ENCODE peak calls at places on chromosomes 16 and 17, in seven cellular contexts. Y is mammary epithelial cell; W is hepatocyte; M is psoas muscle; D is pancreas; Z is ovary; E is CD4-positive, CD25-positive, alpha-beta regulatory T cell. B is an unnamed sample.

GRCh38 chr17:78377858-78378224 is 608 bp upstream of the PGS1 start:
- DNase-seq in Y (no peak), W (peak), M (no peak), D (no peak), Z (no peak), E (no peak), B (peak)

GRCh38 chr17:43676471-43676870 is 14.7 kb upstream of the MEOX1 start:
- DNase-seq in Y (peak), W (no peak), M (no peak), D (no peak), Z (no peak), E (no peak), B (no peak)

GRCh38 chr17:33140413-33141099 is 148.9 kb downstream of the SPACA3 start:
- DNase-seq in Y (no peak), W (no peak), M (no peak), D (no peak), Z (no peak), E (no peak), B (peak)

GRCh38 chr16:21083729-21084268 is 66.8 kb downstream of the DNAH3 start:
- DNase-seq in Y (peak), W (peak), M (peak), D (peak), Z (peak), E (peak), B (peak)

GRCh38 chr16:88628512-88628974 is 9.8 kb upstream of the IL17C start:
- DNase-seq in Y (no peak), W (no peak), M (peak), D (no peak), Z (no peak), E (no peak), B (peak)

GRCh38 chr17:19904924-19905323 is 37.2 kb upstream of the ULK2 start:
- DNase-seq in Y (no peak), W (no peak), M (no peak), D (no peak), Z (no peak), E (no peak), B (no peak)

GRCh38 chr17:77821114-77821513 is 137.4 kb upstream of the TNRC6C start:
- DNase-seq in Y (no peak), W (no peak), M (peak), D (no peak), Z (no peak), E (no peak), B (no peak)

GRCh38 chr16:4660454-4661007 is 32.8 kb upstream of the NUDT16L1 start:
- DNase-seq in Y (peak), W (peak), M (no peak), D (no peak), Z (peak), E (no peak), B (no peak)

GRCh38 chr16:75267631-75268264 is 16.3 kb upstream of the BCAR1 start:
- DNase-seq in Y (peak), W (peak), M (peak), D (peak), Z (no peak), E (no peak), B (no peak)

GRCh38 chr17:12549499-12549901 is 116.2 kb upstream of the MYOCD start:
- DNase-seq in Y (no peak), W (no peak), M (no peak), D (no peak), Z (no peak), E (no peak), B (no peak)

GRCh38 chr16:6611535-6611934 is 721.1 kb upstream of the RBFOX1 start:
- DNase-seq in Y (no peak), W (no peak), M (no peak), D (no peak), Z (no peak), E (no peak), B (peak)

GRCh38 chr17:46732754-46733398 is 85.6 kb downstream of the WNT3 start:
- DNase-seq in Y (no peak), W (no peak), M (no peak), D (no peak), Z (no peak), E (no peak), B (peak)

GRCh38 chr16:1659071-1659470 is 19.0 kb upstream of the JPT2 start:
- DNase-seq in Y (no peak), W (no peak), M (no peak), D (no peak), Z (no peak), E (no peak), B (no peak)

GRCh38 chr16:477287-477686 is 50.2 kb upstream of the CAPN15 start:
- DNase-seq in Y (no peak), W (no peak), M (no peak), D (no peak), Z (no peak), E (no peak), B (no peak)

GRCh38 chr17:40312893-40313659 is 4.1 kb downstream of the RARA start:
- DNase-seq in Y (no peak), W (no peak), M (no peak), D (no peak), Z (peak), E (no peak), B (no peak)

GRCh38 chr17:42520540-42520951 is 15.5 kb upstream of the NAGLU start:
- DNase-seq in Y (no peak), W (no peak), M (no peak), D (no peak), Z (peak), E (no peak), B (peak)

GRCh38 chr16:85856585-85856984 is 42.4 kb upstream of the IRF8 start:
- DNase-seq in Y (no peak), W (no peak), M (no peak), D (no peak), Z (no peak), E (no peak), B (no peak)

GRCh38 chr16:84577034-84577803 is 40.7 kb downstream of the COTL1 start:
- DNase-seq in Y (no peak), W (no peak), M (peak), D (peak), Z (no peak), E (no peak), B (no peak)

GRCh38 chr17:71464241-71464640 is 656.6 kb upstream of the SOX9 start:
- DNase-seq in Y (peak), W (no peak), M (no peak), D (no peak), Z (no peak), E (no peak), B (no peak)

GRCh38 chr16:29231231-29231630 is 175.3 kb downstream of the NPIPB11 start:
- DNase-seq in Y (no peak), W (no peak), M (no peak), D (no peak), Z (peak), E (no peak), B (peak)

GRCh38 chr17:79789943-79790804 is 6.7 kb downstream of the CBX8 start:
- DNase-seq in Y (no peak), W (peak), M (peak), D (no peak), Z (peak), E (no peak), B (peak)

GRCh38 chr16:53945996-53946395 is 242.0 kb downstream of the FTO start:
- DNase-seq in Y (peak), W (peak), M (no peak), D (peak), Z (no peak), E (no peak), B (peak)

GRCh38 chr17:65750166-65750565 is 188.7 kb upstream of the AXIN2 start:
- DNase-seq in Y (peak), W (no peak), M (no peak), D (no peak), Z (no peak), E (no peak), B (no peak)
- H3K27ac ChIP-seq in Y (no peak), W (no peak), M (no peak), D (no peak), Z (peak), E (no peak), B (no peak)

GRCh38 chr17:44848257-44848795 is 643 bp downstream of the HIGD1B start:
- DNase-seq in Y (no peak), W (no peak), M (no peak), D (no peak), Z (no peak), E (no peak), B (no peak)
- H3K27ac ChIP-seq in Y (no peak), W (no peak), M (no peak), D (no peak), Z (no peak), E (no peak), B (no peak)

DNA sequence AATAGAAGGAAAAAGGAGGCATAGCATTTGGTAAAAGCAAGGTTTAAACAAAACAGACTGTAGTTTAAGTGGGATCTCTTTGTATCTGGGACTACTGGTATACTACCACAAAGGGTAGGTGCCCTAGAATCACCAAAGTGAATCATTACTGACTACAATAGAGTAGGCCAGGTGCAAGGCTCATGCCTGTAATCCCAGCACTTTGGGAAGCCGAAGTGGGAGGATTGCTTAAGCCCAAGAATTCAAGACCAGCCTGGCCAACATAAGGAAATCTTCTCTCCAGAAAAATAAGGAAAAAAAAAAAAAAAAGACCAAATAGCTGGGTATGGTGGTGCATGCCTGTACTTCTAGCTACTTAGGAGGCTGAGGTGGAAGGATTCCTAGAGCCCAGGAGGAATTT is 60.8 kb upstream of the CORO6 start:
- DNase-seq in Y (no peak), W (no peak), M (no peak), D (no peak), Z (no peak), E (no peak), B (peak)
- H3K27ac ChIP-seq in Y (no peak), W (no peak), M (peak), D (no peak), Z (no peak), E (no peak), B (peak)

DNA sequence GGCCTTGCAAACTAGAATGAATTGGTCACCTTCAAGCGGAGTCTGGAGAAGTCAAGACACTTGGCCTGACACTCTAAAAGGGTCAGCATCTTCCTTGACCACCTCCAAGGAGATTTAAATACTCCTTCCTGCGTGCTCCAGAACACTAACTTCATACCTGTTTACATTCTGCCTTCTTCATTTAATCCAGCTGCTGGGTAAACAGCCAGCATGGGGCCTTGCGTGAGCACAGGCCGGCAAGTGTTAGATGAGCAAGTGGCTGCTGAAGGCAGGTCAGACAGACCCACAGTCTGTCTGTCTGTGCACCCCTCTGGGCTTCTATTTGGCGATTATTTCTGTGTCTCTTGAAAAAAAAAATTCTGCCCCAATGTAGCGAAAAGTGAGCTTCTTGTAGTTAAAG is 153.8 kb downstream of the MSI2 start:
- DNase-seq in Y (no peak), W (no peak), M (no peak), D (no peak), Z (no peak), E (no peak), B (peak)
- H3K27ac ChIP-seq in Y (no peak), W (no peak), M (no peak), D (no peak), Z (no peak), E (no peak), B (no peak)

DNA sequence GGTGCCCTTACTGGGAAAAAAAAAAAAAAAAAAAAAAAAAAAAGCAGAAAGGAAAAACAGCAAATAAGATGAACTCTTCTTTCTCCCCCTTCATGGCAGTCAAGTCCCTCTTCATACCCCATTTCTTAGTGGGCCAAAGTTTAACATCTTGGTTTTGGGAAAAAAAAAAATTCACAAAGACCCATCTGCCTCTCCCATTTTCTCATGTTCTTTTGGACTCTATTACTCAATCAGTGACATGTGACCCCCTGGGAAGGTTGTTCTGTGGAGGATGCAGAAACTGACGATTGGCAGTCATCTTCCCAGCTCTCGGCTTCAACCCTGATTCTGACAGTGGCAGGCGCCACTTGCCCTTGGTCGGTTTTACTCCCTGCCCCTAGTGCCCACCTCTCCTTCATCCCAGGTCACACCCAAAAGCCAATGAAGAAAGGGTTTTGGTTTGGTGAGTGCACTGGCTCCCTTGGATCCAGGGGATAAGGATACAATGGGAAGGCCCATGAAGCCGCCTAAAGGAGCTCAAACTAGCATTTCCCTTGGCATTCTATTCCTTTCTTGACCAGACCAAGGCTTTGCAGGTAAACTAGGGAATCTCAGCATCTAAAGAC is 60.7 kb upstream of the TBX2 start:
- DNase-seq in Y (no peak), W (no peak), M (no peak), D (no peak), Z (no peak), E (no peak), B (no peak)
- H3K27ac ChIP-seq in Y (no peak), W (peak), M (no peak), D (no peak), Z (no peak), E (no peak), B (no peak)

GRCh38 chr17:1725642-1726511 is 1.4 kb downstream of the WDR81 start:
- DNase-seq in Y (no peak), W (no peak), M (peak), D (no peak), Z (peak), E (no peak), B (no peak)
- H3K27ac ChIP-seq in Y (no peak), W (no peak), M (peak), D (no peak), Z (no peak), E (no peak), B (no peak)